ENCODE peak calls at places on chromosome 20, in five cellular contexts. R is hepatocyte, S is gastrocnemius medialis, Q is body of pancreas, U is osteoblast. G is an unnamed sample.

GRCh38 chr20:4844766-4845465 is 123.2 kb downstream of the PRND start:
- DNase-seq in S (no peak), Q (no peak), U (no peak), R (no peak), G (no peak)

GRCh38 chr20:31452575-31452974 is 12.1 kb downstream of the DEFB123 start:
- DNase-seq in Q (no peak), R (no peak), S (no peak), U (no peak), G (no peak)

GRCh38 chr20:4509825-4510522 is 211.7 kb upstream of the PRND start:
- DNase-seq in S (no peak), Q (no peak), U (no peak), R (no peak), G (no peak)

GRCh38 chr20:40218296-40218955 is 470.6 kb downstream of the MAFB start:
- DNase-seq in U (peak; percentile 17), R (no peak), Q (no peak), S (no peak), G (no peak)

GRCh38 chr20:53926428-53927028 is 143.9 kb downstream of the BCAS1 start:
- DNase-seq in R (peak; percentile 78), S (no peak), Q (no peak), U (peak; percentile 71), G (no peak)

GRCh38 chr20:34084227-34084923 is 27.7 kb downstream of the EIF2S2 start:
- DNase-seq in U (no peak), Q (no peak), S (peak; percentile 40), R (no peak), G (no peak)

GRCh38 chr20:19880256-19881079 is 122.4 kb downstream of the RIN2 start:
- DNase-seq in S (no peak), Q (no peak), R (peak; percentile 52), U (no peak), G (no peak)

GRCh38 chr20:14553774-14554524 is 216.5 kb upstream of the FLRT3 start:
- DNase-seq in Q (no peak), U (no peak), R (no peak), S (no peak), G (no peak)

GRCh38 chr20:6029538-6029937 is 24.3 kb downstream of the LRRN4 start:
- DNase-seq in S (no peak), Q (no peak), R (no peak), U (no peak), G (no peak)

DNA sequence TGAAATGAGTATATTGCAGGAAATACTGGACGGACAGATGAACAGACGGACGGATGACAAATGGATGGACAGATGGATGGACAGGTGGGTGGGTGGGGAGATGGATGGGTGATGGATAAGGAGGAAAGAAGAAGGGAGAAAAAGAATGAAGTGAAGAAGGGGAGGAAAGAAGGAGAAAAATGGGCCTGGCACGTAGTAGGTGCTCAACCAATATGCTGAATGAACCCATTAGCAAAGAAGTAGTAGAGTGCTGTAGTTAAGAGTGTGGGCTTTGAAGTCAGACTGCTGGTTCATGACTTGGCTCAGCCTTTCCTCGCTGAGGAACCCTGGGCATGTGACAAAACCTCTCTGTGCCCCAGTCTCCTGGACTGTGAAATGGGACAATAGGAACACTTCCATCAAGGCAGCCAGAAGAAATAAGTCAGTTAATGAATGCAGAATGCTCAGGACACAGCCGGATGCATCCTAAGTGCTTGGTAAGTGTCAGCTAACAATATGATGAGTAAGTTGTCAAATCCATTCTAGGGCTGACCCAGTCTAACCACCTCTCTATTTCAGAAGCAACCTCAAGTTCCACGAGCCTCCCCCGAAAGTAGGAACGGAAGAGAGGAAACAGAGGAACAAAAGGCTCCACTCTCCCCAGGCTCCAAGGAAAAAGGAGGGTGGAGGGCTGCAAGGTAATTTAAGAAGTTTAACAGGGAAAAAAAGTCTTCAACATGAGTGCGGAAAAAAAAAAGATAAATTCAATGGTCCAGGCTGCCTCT is 37.8 kb downstream of the PREX1 start:
- DNase-seq in R (no peak), S (no peak), Q (no peak), U (no peak), G (no peak)
- H3K27ac ChIP-seq in R (no peak overlapping the region), S (no peak overlapping the region), Q (no peak overlapping the region), U (no peak overlapping the region), G (no peak overlapping the region)

GRCh38 chr20:44138859-44139258 is 48.1 kb downstream of the JPH2 start:
- DNase-seq in R (no peak), Q (no peak), S (peak; percentile 72), U (no peak), G (no peak)

GRCh38 chr20:44143896-44144295 is 43.1 kb downstream of the JPH2 start:
- DNase-seq in S (peak; percentile 77), U (no peak), R (no peak), Q (no peak), G (no peak)

GRCh38 chr20:44145131-44145770 is 41.7 kb downstream of the JPH2 start:
- DNase-seq in Q (no peak), U (no peak), R (no peak), S (peak; percentile 45), G (no peak)

GRCh38 chr20:44142416-44142815 is 44.6 kb downstream of the JPH2 start:
- DNase-seq in R (no peak), S (no peak), Q (no peak), U (peak; percentile 92), G (no peak)

DNA sequence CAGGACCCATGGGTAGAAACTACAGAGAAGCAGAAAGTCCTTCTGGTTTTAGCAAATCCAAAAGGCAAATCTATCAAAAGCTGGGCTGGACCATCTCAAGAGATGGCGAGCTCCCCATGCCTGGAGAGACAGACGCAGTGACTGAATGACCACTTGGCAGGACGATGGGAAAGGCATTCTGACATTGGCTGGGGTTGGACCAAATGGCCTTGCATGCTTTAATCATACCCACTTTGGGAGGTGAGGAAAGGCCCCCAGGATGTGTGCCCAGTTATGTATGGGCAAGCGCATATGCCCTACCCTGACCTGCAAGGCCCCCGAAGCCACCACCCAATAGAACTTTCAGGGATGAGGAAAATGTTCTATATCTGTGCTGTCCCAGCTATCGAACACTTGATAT is 45.1 kb downstream of the JPH2 start:
- DNase-seq in S (no peak), Q (no peak), R (no peak), U (no peak), G (no peak)
- TF ChIP-seq CTCF in S (no peak), Q (no peak), R (no peak), U (no peak), G (no peak)

GRCh38 chr20:25248501-25249172 is 752 bp downstream of the PYGB start:
- DNase-seq in S (no peak), R (peak; percentile 59), Q (peak; percentile 41), U (peak; percentile 89), G (no peak)
- H3K27ac ChIP-seq in S (peak overlapping the region; percentile 80), R (peak overlapping the region; percentile 95), Q (peak overlapping the region; percentile 96), U (peak overlapping the region; percentile 75), G (peak overlapping the region; percentile 97)

DNA sequence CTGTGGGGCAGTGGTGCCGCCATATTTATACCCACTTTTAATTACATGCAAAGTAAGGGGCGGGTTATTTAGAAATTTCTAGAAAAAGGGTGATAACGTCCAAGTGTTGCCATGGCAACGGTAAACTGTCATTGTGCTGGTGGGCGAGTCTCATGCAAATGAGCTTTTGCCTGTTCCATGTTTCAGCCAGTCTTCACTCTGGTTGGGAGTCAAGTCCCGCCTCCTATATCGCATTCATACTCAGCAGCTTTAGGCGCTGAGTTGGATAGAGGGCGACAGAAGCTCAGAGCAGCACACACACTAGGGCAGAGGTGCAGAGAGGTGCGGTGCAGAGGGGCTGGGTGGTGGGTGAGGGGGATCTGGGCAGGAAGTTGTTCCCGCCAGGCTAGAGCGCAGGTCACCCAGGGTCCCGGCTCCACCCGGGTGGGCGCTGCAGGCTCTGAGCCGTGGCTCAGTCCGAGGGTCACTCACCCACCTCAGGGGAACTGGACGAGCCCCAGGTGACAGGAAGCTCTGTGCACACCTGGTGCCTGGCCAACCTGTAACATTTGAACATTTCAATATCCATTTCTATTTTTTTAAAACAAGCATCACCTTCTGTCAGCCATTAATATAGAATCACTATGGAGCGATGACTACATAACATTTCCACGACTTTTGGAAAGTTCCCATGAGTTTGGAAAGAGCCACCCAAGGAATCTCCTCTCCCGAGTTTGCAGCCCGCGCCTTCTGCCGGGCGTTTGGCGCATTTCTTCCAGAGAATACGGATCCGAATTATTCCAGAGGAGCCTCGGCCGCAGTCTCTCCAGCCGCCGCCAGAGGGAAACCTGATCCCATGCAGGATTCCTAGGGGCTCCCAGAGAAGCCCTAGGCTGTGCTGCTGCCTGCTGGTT is 89.1 kb upstream of the PHACTR3 start:
- DNase-seq in U (peak; percentile 97), S (no peak), Q (peak; percentile 76), R (peak; percentile 91), G (peak; percentile 61)
- TF ChIP-seq CTCF in U (peak; percentile 80), S (peak; percentile 44), Q (peak; percentile 72), R (peak; percentile 91), G (peak; percentile 36)

GRCh38 chr20:11120451-11120850 is 446.7 kb upstream of the JAG1 start:
- DNase-seq in R (no peak), S (no peak), Q (no peak), U (no peak), G (no peak)
- H3K27ac ChIP-seq in R (no peak overlapping the region), S (no peak overlapping the region), Q (no peak overlapping the region), U (no peak overlapping the region), G (no peak overlapping the region)

DNA sequence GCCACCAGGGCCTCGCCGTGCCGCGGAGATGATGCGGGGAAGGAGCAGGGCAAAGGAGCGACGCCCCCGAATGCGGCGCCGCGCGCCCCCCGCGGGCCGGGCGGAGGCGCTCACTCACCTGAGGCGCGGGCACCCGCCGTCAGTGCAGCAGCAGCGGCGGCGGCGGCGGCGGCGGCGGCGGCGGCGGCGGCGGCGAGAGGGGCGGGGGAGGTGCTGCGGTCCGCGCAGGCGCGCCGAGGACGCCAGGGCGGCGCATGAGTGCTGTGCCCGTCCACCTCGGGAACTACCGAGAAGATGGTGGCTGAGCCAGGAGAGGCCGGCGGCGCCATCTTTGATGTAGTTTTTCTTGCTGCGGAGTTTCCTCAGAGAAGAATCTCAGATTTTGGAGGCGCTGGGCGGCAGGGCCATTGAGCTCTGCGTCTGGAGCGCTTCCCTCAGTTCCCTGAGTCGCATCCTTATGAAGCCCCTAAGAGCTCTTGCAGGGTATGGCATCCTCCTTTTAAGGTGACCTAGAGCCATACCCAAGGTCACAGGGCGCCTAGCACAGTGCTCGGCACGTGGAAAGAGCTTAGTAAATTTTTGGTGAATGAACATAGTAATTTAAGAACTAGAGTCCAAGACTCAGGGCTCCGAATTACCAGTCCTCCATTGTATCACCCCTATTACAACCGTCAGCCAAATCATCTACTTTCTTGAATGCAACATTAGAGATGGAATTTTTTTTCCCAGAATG is at the start of gene NDRG3:
- DNase-seq in Q (peak; percentile 94), R (peak; percentile 97), S (peak; percentile 95), U (peak; percentile 99), G (peak; percentile 93)
- TF ChIP-seq CTCF in Q (peak; percentile 28), R (no peak), S (peak; percentile 5), U (no peak), G (no peak)

DNA sequence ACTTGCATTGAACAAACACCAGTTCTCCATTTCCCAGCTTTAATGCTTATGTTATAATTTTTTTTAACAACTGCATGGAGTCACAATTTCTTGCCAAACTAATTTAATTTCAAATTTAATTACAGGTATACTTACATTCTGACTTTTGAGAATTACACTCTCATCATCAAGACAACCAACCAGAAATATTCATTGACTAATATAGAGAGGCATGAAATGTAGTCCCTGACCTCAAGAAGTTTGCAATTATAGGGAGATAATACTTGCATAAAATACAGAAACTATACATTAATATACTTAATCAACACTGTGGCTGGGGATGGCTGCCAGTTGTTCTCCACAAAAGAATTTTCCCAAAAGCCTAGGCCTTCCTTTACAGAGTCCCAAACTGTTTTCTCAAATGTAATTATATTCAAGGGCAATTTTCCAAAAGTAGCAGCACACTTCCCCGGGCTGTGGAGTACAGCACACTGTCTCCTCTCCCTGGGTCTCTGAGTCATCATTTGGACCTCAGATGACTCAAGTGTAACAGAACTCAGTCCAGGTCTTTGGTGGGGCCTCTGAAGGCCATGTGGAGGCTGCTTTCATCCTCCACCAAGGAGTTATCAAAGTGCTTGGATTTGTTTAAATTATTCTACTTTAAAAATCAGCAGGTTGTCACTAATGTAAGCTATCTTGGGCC is 114.1 kb downstream of the KIF16B start:
- DNase-seq in R (peak; percentile 35), S (peak; percentile 63), Q (no peak), U (peak; percentile 39), G (no peak)
- H3K27ac ChIP-seq in R (no peak overlapping the region), S (no peak overlapping the region), Q (no peak overlapping the region), U (no peak overlapping the region), G (no peak overlapping the region)

G was measured in lung.